ENCODE peak calls at places on chromosomes 6 and 20, in nine cellular contexts. M is AG10803, C is HS-5, B is posterior cingulate gyrus, Z is brain microvascular endothelial cell, V is NAMALWA, G is GM12891, F is NCI-H1694, X is NCI-H1092. A is an unnamed sample.

GRCh38 chr6:31272431-31272830 is 539 bp upstream of the HLA-C start:
- DNase-seq in C (no peak), F (no peak), X (no peak), M (no peak), Z (no peak), G (no peak), V (peak), B (no peak), A (no peak)

GRCh38 chr20:23246682-23247664 is 103.6 kb upstream of the NXT1 start:
- DNase-seq in B (no peak), V (peak), C (no peak), X (no peak), Z (no peak), M (no peak), F (no peak), G (no peak), A (no peak)

GRCh38 chr20:4684837-4685413 is 36.8 kb upstream of the PRND start:
- DNase-seq in B (peak), Z (peak), V (no peak), G (no peak), X (no peak), C (no peak), M (no peak), F (no peak), A (no peak)

GRCh38 chr6:125156496-125156895 is 2.9 kb downstream of the TPD52L1 start:
- DNase-seq in M (no peak), C (no peak), X (no peak), Z (no peak), G (no peak), V (no peak), B (no peak), F (no peak), A (no peak)

GRCh38 chr6:106360410-106360988 is at the start of gene CRYBG1:
- DNase-seq in Z (no peak), V (no peak), B (peak), X (no peak), G (peak), F (peak), M (no peak), C (no peak), A (peak)

GRCh38 chr6:158744986-158745430 is 74.2 kb downstream of the EZR start:
- DNase-seq in X (no peak), V (no peak), B (no peak), C (no peak), G (no peak), M (no peak), Z (no peak), F (no peak), A (no peak)

GRCh38 chr6:158292016-158292415 is 20.2 kb upstream of the TULP4 start:
- DNase-seq in G (no peak), F (no peak), B (no peak), C (no peak), X (no peak), Z (no peak), V (no peak), M (no peak), A (no peak)

GRCh38 chr6:88985901-88986300 is 22.5 kb upstream of the RNGTT start:
- DNase-seq in F (no peak), M (no peak), G (no peak), B (no peak), X (no peak), C (no peak), Z (no peak), V (no peak), A (no peak)

GRCh38 chr6:27757307-27757706 is 154.9 kb downstream of the OR2B2 start:
- DNase-seq in Z (no peak), F (no peak), M (no peak), V (no peak), G (no peak), X (no peak), B (no peak), C (no peak), A (no peak)

GRCh38 chr6:119347466-119348307 is 1.9 kb downstream of the MAN1A1 start:
- DNase-seq in X (no peak), G (no peak), M (no peak), C (no peak), V (peak), B (no peak), F (no peak), Z (no peak), A (no peak)

GRCh38 chr6:87671555-87672029 is 30.4 kb downstream of the AKIRIN2 start:
- DNase-seq in B (no peak), M (no peak), X (no peak), V (no peak), F (no peak), C (no peak), G (no peak), Z (no peak), A (no peak)

GRCh38 chr6:41021832-41022231 is 17.2 kb downstream of the UNC5CL start:
- DNase-seq in Z (no peak), B (peak), C (peak), M (peak), X (no peak), F (no peak), G (no peak), V (no peak), A (peak)

GRCh38 chr20:35257175-35257909 is 20.6 kb downstream of the MMP24OS start:
- DNase-seq in X (no peak), V (no peak), B (no peak), F (no peak), G (no peak), Z (no peak), C (no peak), M (peak), A (no peak)

GRCh38 chr6:100470721-100471120 is 6.0 kb upstream of the SIM1 start:
- DNase-seq in Z (no peak), G (no peak), M (no peak), C (no peak), X (no peak), F (no peak), V (no peak), B (no peak), A (no peak)

GRCh38 chr6:38423746-38424145 is 216.0 kb downstream of the BTBD9 start:
- DNase-seq in V (no peak), Z (no peak), X (no peak), C (no peak), B (no peak), M (no peak), G (no peak), F (no peak), A (no peak)

GRCh38 chr6:33112148-33112547 is 36.4 kb downstream of the HLA-DPB1 start:
- DNase-seq in M (peak), F (peak), Z (peak), V (peak), B (no peak), X (no peak), G (peak), C (no peak), A (no peak)

GRCh38 chr20:10609726-10610125 is 64.1 kb downstream of the JAG1 start:
- DNase-seq in M (peak), C (peak), B (no peak), Z (no peak), X (no peak), V (no peak), F (no peak), G (no peak), A (no peak)

GRCh38 chr6:43983191-43983590 is 144.1 kb downstream of the MRPL14 start:
- DNase-seq in G (no peak), Z (no peak), F (no peak), C (no peak), B (no peak), M (no peak), V (no peak), X (no peak), A (no peak)